ENCODE peak calls at places on chromosome 7, in six cellular contexts. One of them, this sample, is unnamed.

GRCh38 chr7:143250199-143250598 is 13.0 kb upstream of the GSTK1 start:
- DNase-seq in H9: no peak
- DNase-seq in mesenchymal stem cell: no peak
- DNase-seq in cardiac muscle cell: no peak
- DNase-seq in upper lobe of right lung: no peak
- DNase-seq in gastrocnemius medialis: no peak
- DNase-seq in this sample: no peak

GRCh38 chr7:7732566-7733290 is 14.3 kb upstream of the RPA3 start:
- DNase-seq in upper lobe of right lung: no peak
- DNase-seq in cardiac muscle cell: peak; percentile 42
- DNase-seq in mesenchymal stem cell: peak; percentile 33
- DNase-seq in gastrocnemius medialis: no peak
- DNase-seq in H9: no peak
- DNase-seq in this sample: no peak

GRCh38 chr7:80721880-80722595 is 83.6 kb downstream of the CD36 start:
- DNase-seq in upper lobe of right lung: peak; percentile 61
- DNase-seq in cardiac muscle cell: peak; percentile 87
- DNase-seq in gastrocnemius medialis: no peak
- DNase-seq in mesenchymal stem cell: peak; percentile 91
- DNase-seq in H9: no peak
- DNase-seq in this sample: peak; percentile 54

GRCh38 chr7:26910221-26910620 is 45.8 kb upstream of the SKAP2 start:
- DNase-seq in mesenchymal stem cell: peak; percentile 82
- DNase-seq in cardiac muscle cell: peak; percentile 12
- DNase-seq in gastrocnemius medialis: no peak
- DNase-seq in H9: peak; percentile 51
- DNase-seq in upper lobe of right lung: no peak
- DNase-seq in this sample: peak; percentile 83

GRCh38 chr7:5595545-5596045 is 172.0 kb upstream of the TNRC18 start:
- DNase-seq in cardiac muscle cell: no peak
- DNase-seq in mesenchymal stem cell: no peak
- DNase-seq in upper lobe of right lung: no peak
- DNase-seq in gastrocnemius medialis: no peak
- DNase-seq in H9: no peak
- DNase-seq in this sample: peak; percentile 75

GRCh38 chr7:82839063-82839462 is 323.6 kb downstream of the PCLO start:
- DNase-seq in mesenchymal stem cell: no peak
- DNase-seq in gastrocnemius medialis: no peak
- DNase-seq in H9: no peak
- DNase-seq in upper lobe of right lung: no peak
- DNase-seq in cardiac muscle cell: no peak
- DNase-seq in this sample: no peak

GRCh38 chr7:94620703-94621118 is 35.2 kb downstream of the SGCE start:
- DNase-seq in mesenchymal stem cell: peak; percentile 96
- DNase-seq in cardiac muscle cell: peak; percentile 90
- DNase-seq in upper lobe of right lung: peak; percentile 60
- DNase-seq in H9: no peak
- DNase-seq in gastrocnemius medialis: peak; percentile 95
- DNase-seq in this sample: peak; percentile 46

GRCh38 chr7:156012412-156012811 is 200.1 kb upstream of the SHH start:
- DNase-seq in gastrocnemius medialis: no peak
- DNase-seq in mesenchymal stem cell: no peak
- DNase-seq in upper lobe of right lung: no peak
- DNase-seq in cardiac muscle cell: no peak
- DNase-seq in H9: no peak
- DNase-seq in this sample: no peak

GRCh38 chr7:116810267-116811116 is 51.9 kb upstream of the CAPZA2 start:
- DNase-seq in cardiac muscle cell: no peak
- DNase-seq in H9: no peak
- DNase-seq in upper lobe of right lung: no peak
- DNase-seq in gastrocnemius medialis: no peak
- DNase-seq in mesenchymal stem cell: peak; percentile 26
- DNase-seq in this sample: no peak

GRCh38 chr7:10483671-10484070 is 490.0 kb upstream of the PHF14 start:
- DNase-seq in gastrocnemius medialis: no peak
- DNase-seq in mesenchymal stem cell: peak; percentile 7
- DNase-seq in H9: no peak
- DNase-seq in upper lobe of right lung: no peak
- DNase-seq in cardiac muscle cell: no peak
- DNase-seq in this sample: no peak

GRCh38 chr7:2540133-2540532 is 15.2 kb downstream of the BRAT1 start:
- DNase-seq in mesenchymal stem cell: no peak
- DNase-seq in cardiac muscle cell: no peak
- DNase-seq in H9: no peak
- DNase-seq in upper lobe of right lung: no peak
- DNase-seq in gastrocnemius medialis: no peak
- DNase-seq in this sample: no peak

GRCh38 chr7:99014113-99014985 is 129.6 kb downstream of the SMURF1 start:
- DNase-seq in upper lobe of right lung: no peak
- DNase-seq in mesenchymal stem cell: no peak
- DNase-seq in cardiac muscle cell: no peak
- DNase-seq in H9: no peak
- DNase-seq in gastrocnemius medialis: peak; percentile 6
- DNase-seq in this sample: peak; percentile 40

GRCh38 chr7:115435178-115435577 is 513.3 kb downstream of the MDFIC start:
- DNase-seq in H9: no peak
- DNase-seq in upper lobe of right lung: no peak
- DNase-seq in gastrocnemius medialis: no peak
- DNase-seq in cardiac muscle cell: no peak
- DNase-seq in mesenchymal stem cell: no peak
- DNase-seq in this sample: no peak

GRCh38 chr7:44693641-44694313 is 54.9 kb upstream of the ZMIZ2 start:
- DNase-seq in gastrocnemius medialis: peak; percentile 97
- DNase-seq in cardiac muscle cell: no peak
- DNase-seq in upper lobe of right lung: no peak
- DNase-seq in mesenchymal stem cell: peak; percentile 41
- DNase-seq in H9: no peak
- DNase-seq in this sample: no peak

GRCh38 chr7:95931460-95932232 is 159.3 kb downstream of the DYNC1I1 start:
- DNase-seq in cardiac muscle cell: no peak
- DNase-seq in mesenchymal stem cell: no peak
- DNase-seq in gastrocnemius medialis: no peak
- DNase-seq in H9: no peak
- DNase-seq in upper lobe of right lung: no peak
- DNase-seq in this sample: no peak

GRCh38 chr7:149822353-149822943 is 15.7 kb upstream of the ZNF862 start:
- DNase-seq in H9: no peak
- DNase-seq in upper lobe of right lung: peak; percentile 62
- DNase-seq in mesenchymal stem cell: no peak
- DNase-seq in cardiac muscle cell: no peak
- DNase-seq in gastrocnemius medialis: no peak
- DNase-seq in this sample: no peak

GRCh38 chr7:115352375-115352774 is 430.5 kb downstream of the MDFIC start:
- DNase-seq in gastrocnemius medialis: no peak
- DNase-seq in upper lobe of right lung: no peak
- DNase-seq in mesenchymal stem cell: peak; percentile 83
- DNase-seq in cardiac muscle cell: peak; percentile 55
- DNase-seq in H9: no peak
- DNase-seq in this sample: no peak

GRCh38 chr7:114923403-114923713 is 1.5 kb downstream of the MDFIC start:
- DNase-seq in cardiac muscle cell: no peak
- DNase-seq in gastrocnemius medialis: no peak
- DNase-seq in upper lobe of right lung: no peak
- DNase-seq in H9: no peak
- DNase-seq in mesenchymal stem cell: no peak
- DNase-seq in this sample: no peak

GRCh38 chr7:124457841-124458240 is 307.8 kb downstream of the GPR37 start:
- DNase-seq in gastrocnemius medialis: no peak
- DNase-seq in cardiac muscle cell: no peak
- DNase-seq in upper lobe of right lung: no peak
- DNase-seq in H9: no peak
- DNase-seq in mesenchymal stem cell: peak; percentile 60
- DNase-seq in this sample: no peak

DNA sequence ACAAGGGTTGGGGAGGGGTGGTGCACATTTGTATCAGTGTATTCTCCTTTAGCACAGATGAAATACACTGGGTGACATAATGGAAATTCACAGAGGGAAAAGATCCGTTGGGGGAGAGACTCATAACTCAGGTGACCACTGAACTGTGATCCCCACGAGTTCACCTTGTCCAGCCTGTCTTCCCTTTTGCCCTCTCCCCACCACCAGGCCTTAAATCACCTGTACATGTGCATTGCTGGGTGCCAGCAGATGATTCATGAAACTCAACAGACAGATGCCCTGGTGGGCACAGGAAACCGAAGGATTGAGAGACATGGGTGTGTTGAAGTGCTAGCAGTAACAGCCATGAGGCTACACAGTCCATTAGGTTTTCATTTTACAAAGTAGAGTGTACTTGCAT is 253.3 kb downstream of the PLXNA4 start:
- DNase-seq in H9: no peak
- DNase-seq in mesenchymal stem cell: no peak
- DNase-seq in cardiac muscle cell: no peak
- DNase-seq in upper lobe of right lung: no peak
- DNase-seq in gastrocnemius medialis: no peak
- DNase-seq in this sample: no peak
- H3K27me3 ChIP-seq in H9: no peaks in the 10 kb centered on the region
- H3K27me3 ChIP-seq in mesenchymal stem cell: peaks cover 28% of the 10 kb centered on the region
- H3K27me3 ChIP-seq in cardiac muscle cell: no peaks in the 10 kb centered on the region
- H3K27me3 ChIP-seq in upper lobe of right lung: peaks cover 3% of the 10 kb centered on the region
- H3K27me3 ChIP-seq in gastrocnemius medialis: no peaks in the 10 kb centered on the region
- H3K27me3 ChIP-seq in this sample: no peaks in the 10 kb centered on the region

DNA sequence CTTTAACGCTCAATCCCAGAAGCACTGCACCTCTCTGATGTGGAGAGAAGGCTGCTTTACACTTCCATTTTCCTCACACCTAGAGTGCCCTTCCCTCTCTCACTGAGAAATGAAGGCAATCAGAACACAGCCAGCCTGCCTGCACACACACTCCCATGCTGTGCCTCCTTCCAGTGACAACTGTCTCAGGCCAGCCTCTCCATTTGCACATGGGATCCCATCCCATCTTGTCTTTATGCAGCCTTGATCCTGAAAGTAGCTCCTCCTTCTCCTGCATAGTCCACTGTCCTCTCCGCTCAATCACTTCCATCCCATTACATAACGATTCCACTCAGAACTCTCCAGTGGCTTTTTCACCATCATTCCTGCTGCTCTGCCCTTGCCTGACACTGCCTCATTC is 203.7 kb upstream of the STK17A start:
- DNase-seq in cardiac muscle cell: no peak
- DNase-seq in mesenchymal stem cell: no peak
- DNase-seq in upper lobe of right lung: no peak
- DNase-seq in gastrocnemius medialis: no peak
- DNase-seq in H9: no peak
- DNase-seq in this sample: no peak
- H3K27me3 ChIP-seq in cardiac muscle cell: no peaks in the 10 kb centered on the region
- H3K27me3 ChIP-seq in mesenchymal stem cell: no peaks in the 10 kb centered on the region
- H3K27me3 ChIP-seq in upper lobe of right lung: no peaks in the 10 kb centered on the region
- H3K27me3 ChIP-seq in gastrocnemius medialis: no peaks in the 10 kb centered on the region
- H3K27me3 ChIP-seq in H9: no peaks in the 10 kb centered on the region
- H3K27me3 ChIP-seq in this sample: no peaks in the 10 kb centered on the region

DNA sequence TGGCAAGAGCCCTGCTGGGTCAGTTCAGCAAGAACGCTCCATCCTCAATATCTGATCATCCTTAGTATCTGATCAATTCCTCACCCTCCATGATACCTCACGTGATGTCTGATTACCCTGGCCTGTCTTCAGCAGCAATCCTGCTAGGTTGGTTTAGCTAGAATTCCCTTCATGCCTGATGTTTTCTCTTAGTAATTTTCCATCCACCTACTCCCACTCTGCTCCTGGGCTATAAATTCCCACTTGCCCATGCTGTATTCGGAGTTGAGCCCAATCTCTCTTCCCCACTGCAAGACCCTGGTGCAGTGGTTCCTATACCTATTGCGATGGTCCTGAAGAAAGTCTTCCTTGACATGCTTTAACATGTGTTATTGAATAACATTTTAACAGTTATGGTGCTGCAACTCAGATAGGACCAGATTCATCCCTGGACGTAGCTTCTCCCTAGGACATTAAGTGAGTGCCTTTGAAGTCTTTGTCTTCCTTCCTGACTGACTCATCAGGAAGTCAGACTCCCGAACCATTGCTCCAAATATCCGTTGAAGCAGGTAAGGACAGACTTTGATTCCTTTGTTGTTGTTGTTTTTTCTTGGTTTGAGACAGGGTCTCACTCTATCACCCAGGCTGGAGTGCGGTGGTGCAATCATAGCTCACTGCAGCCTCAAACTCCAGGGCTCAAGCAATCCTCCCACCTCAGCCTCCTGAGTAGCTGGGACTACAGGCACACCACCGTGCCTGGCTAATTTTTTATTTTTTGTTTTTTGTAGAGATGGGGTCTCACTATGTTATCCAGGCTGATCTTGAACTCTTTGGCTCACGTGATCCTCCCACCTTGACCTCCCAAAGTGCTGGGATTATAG is 29.4 kb upstream of the CLDN3 start:
- DNase-seq in upper lobe of right lung: no peak
- DNase-seq in gastrocnemius medialis: no peak
- DNase-seq in cardiac muscle cell: no peak
- DNase-seq in H9: peak; percentile 16
- DNase-seq in mesenchymal stem cell: no peak
- DNase-seq in this sample: no peak
- H3K27me3 ChIP-seq in upper lobe of right lung: no peaks in the 10 kb centered on the region
- H3K27me3 ChIP-seq in gastrocnemius medialis: no peaks in the 10 kb centered on the region
- H3K27me3 ChIP-seq in cardiac muscle cell: no peaks in the 10 kb centered on the region
- H3K27me3 ChIP-seq in H9: no peaks in the 10 kb centered on the region
- H3K27me3 ChIP-seq in mesenchymal stem cell: no peaks in the 10 kb centered on the region
- H3K27me3 ChIP-seq in this sample: no peaks in the 10 kb centered on the region

GRCh38 chr7:39299695-39300094 is 266.5 kb upstream of the YAE1 start:
- DNase-seq in gastrocnemius medialis: no peak
- DNase-seq in H9: no peak
- DNase-seq in mesenchymal stem cell: no peak
- DNase-seq in upper lobe of right lung: no peak
- DNase-seq in cardiac muscle cell: no peak
- DNase-seq in this sample: no peak
- H3K27me3 ChIP-seq in gastrocnemius medialis: no peaks in the 10 kb centered on the region
- H3K27me3 ChIP-seq in H9: no peaks in the 10 kb centered on the region
- H3K27me3 ChIP-seq in mesenchymal stem cell: no peaks in the 10 kb centered on the region
- H3K27me3 ChIP-seq in upper lobe of right lung: no peaks in the 10 kb centered on the region
- H3K27me3 ChIP-seq in cardiac muscle cell: no peaks in the 10 kb centered on the region
- H3K27me3 ChIP-seq in this sample: no peaks in the 10 kb centered on the region

GRCh38 chr7:73351447-73352167 is 23.6 kb downstream of the FKBP6 start:
- DNase-seq in cardiac muscle cell: peak; percentile 35
- DNase-seq in mesenchymal stem cell: no peak
- DNase-seq in H9: no peak
- DNase-seq in upper lobe of right lung: no peak
- DNase-seq in gastrocnemius medialis: no peak
- DNase-seq in this sample: peak; percentile 78
- H3K27me3 ChIP-seq in cardiac muscle cell: no peaks in the 10 kb centered on the region
- H3K27me3 ChIP-seq in mesenchymal stem cell: no peaks in the 10 kb centered on the region
- H3K27me3 ChIP-seq in H9: no peaks in the 10 kb centered on the region
- H3K27me3 ChIP-seq in upper lobe of right lung: no peaks in the 10 kb centered on the region
- H3K27me3 ChIP-seq in gastrocnemius medialis: no peaks in the 10 kb centered on the region
- H3K27me3 ChIP-seq in this sample: no peaks in the 10 kb centered on the region

GRCh38 chr7:1219516-1219915 is 13.2 kb upstream of the UNCX start:
- DNase-seq in H9: no peak
- DNase-seq in cardiac muscle cell: no peak
- DNase-seq in mesenchymal stem cell: no peak
- DNase-seq in upper lobe of right lung: no peak
- DNase-seq in gastrocnemius medialis: no peak
- DNase-seq in this sample: no peak
- H3K27me3 ChIP-seq in H9: peaks cover 21% of the 10 kb centered on the region
- H3K27me3 ChIP-seq in cardiac muscle cell: peaks cover 43% of the 10 kb centered on the region
- H3K27me3 ChIP-seq in mesenchymal stem cell: peaks cover 61% of the 10 kb centered on the region
- H3K27me3 ChIP-seq in upper lobe of right lung: peaks cover 91% of the 10 kb centered on the region
- H3K27me3 ChIP-seq in gastrocnemius medialis: peaks cover 77% of the 10 kb centered on the region
- H3K27me3 ChIP-seq in this sample: peaks cover 76% of the 10 kb centered on the region